ENCODE peak calls at places on chromosome 14, in seven cellular contexts. C, I, O, G, M, T and Z are unnamed samples. For H3K9me3, the result is how much of the 10 kb centered on the place peaks cover.

GRCh38 chr14:88961214-88961613 is 136.8 kb downstream of the TTC8 start:
- DNase-seq in C (no peak), I (no peak), O (no peak), G (no peak), M (no peak), T (no peak), Z (no peak)

GRCh38 chr14:77955816-77956796 is 156.2 kb downstream of the ADCK1 start:
- DNase-seq in C (no peak), I (no peak), O (no peak), G (no peak), M (no peak), T (no peak), Z (peak)

GRCh38 chr14:30874999-30875787 is 834 bp downstream of the COCH start:
- DNase-seq in C (peak), I (no peak), O (no peak), G (no peak), M (peak), T (no peak), Z (peak)

GRCh38 chr14:79201545-79202247 is 1009.6 kb downstream of the DIO2 start:
- DNase-seq in C (no peak), I (no peak), O (peak), G (no peak), M (no peak), T (no peak), Z (no peak)

GRCh38 chr14:104882325-104882973 is 17.4 kb downstream of the CEP170B start:
- DNase-seq in C (no peak), I (no peak), O (peak), G (no peak), M (no peak), T (peak), Z (peak)

GRCh38 chr14:69519701-69520100 is 35.2 kb downstream of the PLEKHD1 start:
- DNase-seq in C (no peak), I (no peak), O (no peak), G (no peak), M (no peak), T (no peak), Z (no peak)

GRCh38 chr14:105197274-105197673 is 16.2 kb upstream of the NUDT14 start:
- DNase-seq in C (peak), I (no peak), O (peak), G (peak), M (peak), T (no peak), Z (peak)

GRCh38 chr14:54337314-54337713 is 59.5 kb upstream of the CDKN3 start:
- DNase-seq in C (no peak), I (peak), O (no peak), G (no peak), M (no peak), T (no peak), Z (peak)

GRCh38 chr14:64983439-64984310 is 3.0 kb upstream of the FNTB start:
- DNase-seq in C (peak), I (no peak), O (peak), G (peak), M (no peak), T (peak), Z (peak)

GRCh38 chr14:65981192-65981843 is 504.9 kb upstream of the CCDC196 start:
- DNase-seq in C (no peak), I (no peak), O (no peak), G (no peak), M (no peak), T (no peak), Z (peak)

GRCh38 chr14:73221945-73222344 is 15.4 kb upstream of the PAPLN start:
- DNase-seq in C (peak), I (no peak), O (no peak), G (no peak), M (no peak), T (no peak), Z (no peak)

GRCh38 chr14:62662811-62663477 is 382.3 kb downstream of the KCNH5 start:
- DNase-seq in C (no peak), I (peak), O (no peak), G (peak), M (no peak), T (no peak), Z (peak)

GRCh38 chr14:82146846-82147245 is 613.2 kb upstream of the SEL1L start:
- DNase-seq in C (no peak), I (no peak), O (no peak), G (no peak), M (no peak), T (no peak), Z (no peak)

DNA sequence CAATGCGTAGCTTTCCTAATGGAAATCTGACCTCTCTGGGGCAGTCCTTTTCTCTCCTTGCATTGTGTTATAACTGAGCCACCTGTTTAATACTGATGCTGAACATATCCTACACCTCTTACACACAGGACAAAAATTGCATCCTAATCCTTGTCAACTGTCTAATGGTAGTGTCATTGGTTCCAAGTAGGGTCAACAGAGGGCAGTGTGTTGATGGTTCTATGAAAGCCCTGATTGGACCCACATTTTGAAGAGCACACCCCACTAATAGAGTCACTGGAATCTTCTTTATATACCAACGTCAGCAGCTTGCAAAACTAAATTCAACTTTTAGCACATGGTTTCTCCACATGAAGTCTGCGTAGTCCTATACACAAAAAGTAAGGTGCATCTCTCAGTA is 148.2 kb downstream of the SLC25A21 start:
- DNase-seq in C (no peak), I (no peak), O (peak), G (no peak), M (no peak), T (no peak), Z (no peak)
- H3K9me3 ChIP-seq in C (under half), I (under half), O (under half), G (under half), M (under half), T (under half), Z (under half)

DNA sequence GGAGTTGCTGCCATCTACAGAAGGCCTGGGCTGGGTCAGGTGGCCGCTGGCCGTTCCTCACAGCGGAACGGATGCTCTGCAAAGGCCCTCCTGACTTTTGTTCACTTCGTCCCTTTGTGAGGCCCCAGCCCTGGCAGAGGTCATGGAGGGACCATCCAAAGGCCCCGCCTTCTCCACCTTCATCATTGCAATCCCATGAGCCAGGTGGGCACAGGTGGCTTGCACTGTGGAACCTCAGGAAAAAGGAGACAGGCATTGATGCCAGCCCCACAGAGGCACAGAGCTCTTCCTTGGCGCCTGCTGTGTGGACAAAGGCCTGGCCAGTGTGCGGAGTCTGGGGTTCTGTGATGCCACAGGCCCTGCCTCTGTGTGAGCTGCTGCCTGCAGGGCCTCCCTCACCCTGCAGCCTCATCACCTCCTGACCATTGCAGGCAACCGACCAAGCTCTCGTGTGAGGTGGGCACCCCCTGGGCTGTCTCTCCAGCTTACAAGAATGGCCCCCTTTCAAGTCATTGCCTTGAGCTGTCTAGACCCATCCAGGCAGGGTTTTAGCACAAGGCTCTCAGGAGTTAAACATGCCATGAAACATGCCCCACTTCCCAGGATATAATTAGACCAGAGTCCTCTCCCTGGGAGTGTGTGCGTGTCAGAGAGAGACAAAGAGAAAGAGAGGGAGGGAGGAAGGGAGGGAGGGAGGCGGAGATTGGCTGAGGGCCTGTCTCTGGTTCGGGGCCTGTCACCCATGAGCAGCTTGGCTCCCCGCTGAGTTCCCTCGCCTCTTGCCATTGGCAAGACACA is 19.3 kb downstream of the NFKBIA start:
- DNase-seq in C (peak), I (no peak), O (no peak), G (peak), M (no peak), T (no peak), Z (peak)
- H3K9ac ChIP-seq in C (peak), I (no peak), O (no peak), G (peak), M (no peak), T (no peak), Z (no peak)

GRCh38 chr14:43001729-43002128 is 1395.1 kb downstream of the LRFN5 start:
- DNase-seq in C (no peak), I (no peak), O (no peak), G (peak), M (no peak), T (no peak), Z (no peak)

GRCh38 chr14:43003845-43004244 is 1397.2 kb downstream of the LRFN5 start:
- DNase-seq in C (peak), I (no peak), O (no peak), G (peak), M (no peak), T (peak), Z (peak)

DNA sequence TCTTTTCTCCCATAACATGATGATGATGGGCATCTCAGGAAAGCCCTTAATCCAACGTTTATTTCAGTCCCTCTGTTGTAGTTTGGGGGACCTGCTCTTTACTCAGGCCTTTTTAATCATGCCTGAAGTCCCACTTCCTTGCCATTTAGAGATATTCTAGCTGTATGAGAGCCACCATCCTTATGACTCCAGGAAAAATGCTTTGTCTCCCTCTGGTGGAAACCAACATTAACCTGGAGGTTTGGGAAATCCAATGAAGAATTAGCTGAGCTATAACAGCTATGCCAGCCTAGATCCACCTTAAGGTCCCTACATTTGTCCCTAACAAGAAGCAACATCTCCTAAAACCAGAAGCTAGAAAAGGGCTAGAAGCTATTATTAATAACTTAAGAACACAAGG is 1399.1 kb downstream of the LRFN5 start:
- DNase-seq in C (peak), I (no peak), O (peak), G (peak), M (no peak), T (no peak), Z (no peak)
- H3K9me3 ChIP-seq in C (under half), I (under half), O (half or more), G (under half), M (under half), T (under half), Z (under half)

GRCh38 chr14:91879196-91879595 is 11.9 kb upstream of the TC2N start:
- DNase-seq in C (no peak), I (no peak), O (no peak), G (no peak), M (no peak), T (no peak), Z (no peak)
- H3K9ac ChIP-seq in C (no peak), I (no peak), O (no peak), G (no peak), M (peak), T (no peak), Z (no peak)

GRCh38 chr14:57834961-57835360 is 30.9 kb downstream of the SLC35F4 start:
- DNase-seq in C (peak), I (no peak), O (no peak), G (no peak), M (no peak), T (no peak), Z (no peak)

GRCh38 chr14:57835751-57836150 is 30.1 kb downstream of the SLC35F4 start:
- DNase-seq in C (no peak), I (no peak), O (no peak), G (no peak), M (no peak), T (no peak), Z (no peak)

GRCh38 chr14:57831981-57832380 is 33.9 kb downstream of the SLC35F4 start:
- DNase-seq in C (no peak), I (peak), O (no peak), G (no peak), M (peak), T (no peak), Z (peak)

GRCh38 chr14:57834001-57834598 is 31.8 kb downstream of the SLC35F4 start:
- DNase-seq in C (peak), I (no peak), O (peak), G (no peak), M (no peak), T (no peak), Z (no peak)

DNA sequence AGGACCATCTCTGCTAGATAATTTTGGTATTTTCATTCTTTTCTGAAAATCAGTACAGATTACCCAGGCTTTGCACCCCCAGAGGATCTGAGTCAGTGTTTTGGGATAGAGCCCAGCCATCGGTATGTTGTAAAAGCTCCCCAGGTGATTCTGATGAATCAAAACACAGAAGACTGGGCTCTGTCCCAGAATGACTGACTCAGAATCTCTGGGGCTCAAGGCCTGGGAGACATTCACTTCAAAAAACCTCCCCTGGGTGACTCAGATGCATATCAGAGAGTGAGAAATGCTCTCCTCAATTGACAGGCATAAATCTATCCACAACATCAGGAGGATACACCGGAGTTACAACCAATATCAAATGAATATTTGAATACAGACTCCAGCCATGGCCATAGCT is 32.6 kb downstream of the SLC35F4 start:
- DNase-seq in C (peak), I (peak), O (peak), G (peak), M (no peak), T (peak), Z (no peak)
- H3K9me3 ChIP-seq in C (under half), I (under half), O (under half), G (under half), M (under half), T (under half), Z (under half)